ENCODE peak calls at places on chromosomes 16 and 17, in four cellular contexts. B, I, D and M are unnamed samples.

GRCh38 chr17:10668771-10669170 is 11.7 kb upstream of the MYH3 start:
- DNase-seq in B (no peak), I (no peak), D (no peak), M (no peak)

GRCh38 chr16:5438591-5438990 is 341.0 kb upstream of the EEF2KMT start:
- DNase-seq in B (no peak), I (peak; percentile 21), D (peak; percentile 15), M (no peak)

GRCh38 chr16:75372236-75372856 is 61.0 kb downstream of the CFDP1 start:
- DNase-seq in B (no peak), I (no peak), D (no peak), M (no peak)

GRCh38 chr17:79022507-79022991 is 1.4 kb upstream of the C1QTNF1 start:
- DNase-seq in B (no peak), I (no peak), D (no peak), M (no peak)

GRCh38 chr16:4904108-4904941 is 32.6 kb downstream of the PPL start:
- DNase-seq in B (no peak), I (no peak), D (no peak), M (no peak)

GRCh38 chr17:47301831-47302230 is 21.9 kb upstream of the EFCAB13 start:
- DNase-seq in B (no peak), I (no peak), D (no peak), M (no peak)

GRCh38 chr16:14510939-14511797 is 118.9 kb downstream of the PARN start:
- DNase-seq in B (no peak), I (no peak), D (peak; percentile 26), M (no peak)

GRCh38 chr17:9072626-9073339 is 51.5 kb downstream of the NTN1 start:
- DNase-seq in B (peak; percentile 35), I (no peak), D (no peak), M (peak; percentile 71)

GRCh38 chr17:73630531-73630930 is 13.7 kb downstream of the SDK2 start:
- DNase-seq in B (no peak), I (no peak), D (no peak), M (no peak)

GRCh38 chr17:58414596-58414997 is 2.7 kb downstream of the RNF43 start:
- DNase-seq in B (no peak), I (no peak), D (no peak), M (peak; percentile 39)

GRCh38 chr16:35564889-35565288 is 2105.5 kb downstream of the TP53TG3F start:
- DNase-seq in B (no peak), I (no peak), D (no peak), M (no peak)

GRCh38 chr17:82685291-82685690 is 13.2 kb downstream of the RAB40B start:
- DNase-seq in B (no peak), I (no peak), D (no peak), M (no peak)

GRCh38 chr17:8122391-8122922 is 1.4 kb downstream of the HES7 start:
- DNase-seq in B (no peak), I (no peak), D (peak; percentile 55), M (no peak)

GRCh38 chr17:75205793-75206163 is 299 bp downstream of the NUP85 start:
- DNase-seq in B (no peak), I (no peak), D (no peak), M (no peak)

GRCh38 chr16:9050102-9050830 is 41.2 kb upstream of the HAPSTR1 start:
- DNase-seq in B (no peak), I (no peak), D (peak; percentile 23), M (no peak)

GRCh38 chr16:87483481-87483880 is 9.3 kb downstream of the ZCCHC14 start:
- DNase-seq in B (no peak), I (no peak), D (no peak), M (no peak)

GRCh38 chr17:80029235-80029974 is 6.3 kb downstream of the TBC1D16 start:
- DNase-seq in B (peak; percentile 68), I (no peak), D (peak; percentile 54), M (peak; percentile 97)

GRCh38 chr17:43898446-43898845 is 8.9 kb downstream of the MPP2 start:
- DNase-seq in B (no peak), I (no peak), D (no peak), M (no peak)

GRCh38 chr16:11047939-11048500 is 103.7 kb downstream of the CLEC16A start:
- DNase-seq in B (no peak), I (no peak), D (no peak), M (no peak)

GRCh38 chr16:29318037-29318436 is 88.5 kb downstream of the NPIPB11 start:
- DNase-seq in B (no peak), I (no peak), D (peak; percentile 8), M (no peak)
- TF ChIP-seq CTCF in B (no peak), I (no peak), D (peak; percentile 51), M (no peak)

GRCh38 chr17:45815752-45816151 is 28.9 kb upstream of the SPPL2C start:
- DNase-seq in B (no peak), I (no peak), D (no peak), M (no peak)

GRCh38 chr17:45809484-45809883 is 25.4 kb downstream of the CRHR1 start:
- DNase-seq in B (no peak), I (no peak), D (no peak), M (no peak)

GRCh38 chr17:45812102-45812501 is 28.0 kb downstream of the CRHR1 start:
- DNase-seq in B (no peak), I (peak; percentile 37), D (peak; percentile 25), M (no peak)

GRCh38 chr17:45814622-45815606 is 29.8 kb upstream of the SPPL2C start:
- DNase-seq in B (no peak), I (no peak), D (no peak), M (no peak)

DNA sequence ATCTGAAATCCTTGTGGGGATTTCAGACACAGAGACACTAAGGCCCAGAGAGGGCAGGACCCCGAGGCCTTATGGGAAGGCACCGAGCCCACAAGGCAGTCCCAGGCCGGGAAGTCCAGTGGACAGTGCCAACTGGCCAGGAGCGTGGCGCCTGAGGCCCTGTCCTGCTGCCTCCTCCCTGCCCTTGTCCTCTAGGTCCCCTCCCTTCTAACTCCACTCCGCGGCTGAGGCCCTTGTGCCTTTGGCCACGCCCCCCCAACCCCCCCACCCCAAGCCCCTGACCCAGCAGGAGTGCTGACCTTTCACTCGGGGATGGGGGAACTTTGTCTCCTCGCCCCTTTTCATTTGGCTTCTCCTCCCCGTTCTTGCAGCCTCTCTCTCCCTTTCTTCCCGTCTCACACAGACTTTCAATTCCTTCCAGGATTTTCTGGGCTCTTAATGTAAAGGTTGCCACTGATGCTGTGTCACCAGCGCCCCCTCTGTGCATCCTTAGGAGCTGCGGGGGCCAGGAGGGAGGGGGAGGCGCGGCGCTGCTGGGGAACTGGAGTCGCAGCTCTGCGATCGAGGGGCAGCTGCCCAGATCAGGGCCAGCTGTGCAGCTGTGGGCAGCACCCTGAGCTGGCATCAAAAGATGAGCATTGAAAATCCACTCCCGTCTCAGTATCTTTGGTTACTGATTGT is 29.1 kb downstream of the CRHR1 start:
- DNase-seq in B (no peak), I (no peak), D (peak; percentile 18), M (no peak)
- TF ChIP-seq CTCF in B (no peak), I (no peak), D (no peak), M (no peak)

GRCh38 chr16:78240459-78241222 is 141.2 kb downstream of the WWOX start:
- DNase-seq in B (no peak), I (no peak), D (no peak), M (peak; percentile 77)
- TF ChIP-seq CTCF in B (no peak), I (no peak), D (peak; percentile 9), M (peak; percentile 22)

GRCh38 chr17:41910701-41911391 is 7.9 kb downstream of the ACLY start:
- DNase-seq in B (no peak), I (no peak), D (no peak), M (no peak)
- TF ChIP-seq CTCF in B (no peak), I (no peak), D (no peak), M (no peak)

DNA sequence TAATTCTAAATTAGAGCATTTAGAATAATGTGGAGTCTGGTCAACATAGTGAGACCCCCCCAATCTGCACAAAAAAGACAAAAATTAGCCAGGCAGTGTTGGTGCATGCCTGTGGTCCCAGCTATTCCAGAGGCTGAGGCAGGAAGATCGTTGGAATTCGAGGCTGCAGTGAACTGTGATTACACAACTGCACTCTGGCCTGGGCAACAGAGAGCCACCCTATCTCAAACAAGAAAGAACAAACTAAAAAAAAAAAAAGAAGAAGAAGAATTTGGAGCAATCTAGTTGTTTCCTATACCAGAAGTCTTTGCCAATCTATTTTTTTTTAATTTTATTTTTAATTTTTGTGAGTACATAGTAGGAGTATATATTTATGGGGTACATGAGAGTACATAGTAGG is 6.0 kb downstream of the CETP start:
- DNase-seq in B (no peak), I (no peak), D (no peak), M (no peak)
- TF ChIP-seq CTCF in B (no peak), I (no peak), D (no peak), M (no peak)

GRCh38 chr16:2025878-2026460 is 733 bp upstream of the NHERF2 start:
- DNase-seq in B (no peak), I (no peak), D (no peak), M (no peak)

GRCh38 chr16:2028620-2029220 is 2.0 kb downstream of the NHERF2 start:
- DNase-seq in B (no peak), I (no peak), D (no peak), M (no peak)

GRCh38 chr16:2028146-2028545 is 1.4 kb downstream of the NHERF2 start:
- DNase-seq in B (no peak), I (no peak), D (no peak), M (no peak)

GRCh38 chr16:2026461-2027023 is at the start of gene NHERF2:
- DNase-seq in B (peak; percentile 57), I (no peak), D (peak; percentile 55), M (peak; percentile 58)

GRCh38 chr16:2027024-2028010 is 615 bp downstream of the NHERF2 start:
- DNase-seq in B (no peak), I (no peak), D (no peak), M (no peak)
- TF ChIP-seq CTCF in B (no peak), I (no peak), D (peak; percentile 19), M (no peak)

DNA sequence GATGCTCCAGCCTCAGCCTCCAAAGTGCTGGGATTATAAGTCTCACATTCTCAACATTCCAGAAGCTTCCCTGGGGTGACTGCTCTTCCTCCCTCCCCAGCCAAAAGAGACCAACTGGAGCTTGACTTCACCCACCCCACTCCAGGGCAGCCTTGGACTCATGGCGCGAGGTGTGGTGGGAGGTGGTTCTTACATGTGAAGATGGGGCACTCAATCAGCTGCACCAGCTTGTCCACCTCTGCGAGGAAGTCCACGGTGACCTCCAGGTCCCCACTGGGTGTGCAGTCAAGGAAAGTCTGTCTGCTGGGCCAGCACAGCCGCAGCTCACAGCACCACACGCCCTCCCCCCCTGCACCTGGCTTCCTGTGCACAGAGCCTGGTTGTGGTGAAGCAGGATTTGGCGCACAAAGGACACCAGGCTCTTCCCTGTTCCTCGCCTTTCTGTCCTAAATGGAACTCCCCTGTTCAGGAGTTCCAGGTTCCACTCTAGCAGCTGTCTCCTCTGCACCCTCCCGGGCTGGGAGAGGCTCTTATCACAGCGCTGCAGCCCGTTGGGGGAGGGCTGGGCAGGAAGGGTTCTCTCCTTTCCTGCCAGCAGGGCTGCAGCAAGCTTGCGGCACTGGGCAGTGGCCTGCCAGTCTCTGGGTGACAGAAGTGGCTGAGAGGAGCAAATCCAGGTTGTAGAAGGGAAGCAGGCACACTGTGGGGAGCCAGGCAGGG is 9.7 kb upstream of the MTSS2 start:
- DNase-seq in B (peak; percentile 47), I (no peak), D (no peak), M (no peak)
- TF ChIP-seq CTCF in B (no peak), I (no peak), D (no peak), M (no peak)